ENCODE peak calls at places on chromosomes 3 and 15, in five cellular contexts. F, Y, U, W and L are unnamed samples.

GRCh38 chr3:12922299-12922698 is 80.9 kb upstream of the RPL32 start:
- DNase-seq in F (no peak), Y (no peak), U (no peak), W (no peak), L (no peak)

GRCh38 chr3:20054549-20054987 is 14.3 kb downstream of the KAT2B start:
- DNase-seq in F (peak; percentile 100), Y (no peak), U (peak; percentile 86), W (peak; percentile 95), L (peak; percentile 96)

GRCh38 chr15:88604972-88605506 is 16.1 kb upstream of the AEN start:
- DNase-seq in F (no peak), Y (peak; percentile 55), U (no peak), W (no peak), L (no peak)

GRCh38 chr3:129015388-129016105 is 14.4 kb downstream of the EFCC1 start:
- DNase-seq in F (no peak), Y (no peak), U (peak; percentile 30), W (no peak), L (no peak)

GRCh38 chr3:146817705-146818104 is 212.6 kb upstream of the PLSCR5 start:
- DNase-seq in F (peak; percentile 63), Y (peak; percentile 22), U (peak; percentile 72), W (peak; percentile 26), L (no peak)

GRCh38 chr3:153215971-153216370 is 53.9 kb downstream of the RAP2B start:
- DNase-seq in F (no peak), Y (no peak), U (peak; percentile 29), W (no peak), L (no peak)

GRCh38 chr15:68829068-68829467 is 8.4 kb upstream of the ANP32A start:
- DNase-seq in F (peak; percentile 25), Y (peak; percentile 33), U (peak; percentile 19), W (no peak), L (peak; percentile 47)

GRCh38 chr15:92457642-92458041 is 64.0 kb downstream of the ST8SIA2 start:
- DNase-seq in F (no peak), Y (no peak), U (no peak), W (no peak), L (no peak)

GRCh38 chr3:8621872-8622271 is 22.7 kb downstream of the SSUH2 start:
- DNase-seq in F (peak; percentile 14), Y (no peak), U (peak; percentile 95), W (no peak), L (no peak)

GRCh38 chr15:48913141-48913540 is 35.2 kb downstream of the EID1 start:
- DNase-seq in F (peak; percentile 58), Y (no peak), U (no peak), W (no peak), L (no peak)

GRCh38 chr15:26028086-26028740 is 165.1 kb upstream of the ATP10A start:
- DNase-seq in F (peak; percentile 15), Y (no peak), U (peak; percentile 43), W (no peak), L (no peak)

GRCh38 chr3:65945480-65945879 is 93.2 kb downstream of the MAGI1 start:
- DNase-seq in F (peak; percentile 79), Y (no peak), U (peak; percentile 70), W (no peak), L (no peak)

GRCh38 chr3:16070707-16071106 is 103.8 kb upstream of the GALNT15 start:
- DNase-seq in F (no peak), Y (no peak), U (no peak), W (no peak), L (no peak)

GRCh38 chr3:90010341-90010740 is 902.9 kb downstream of the EPHA3 start:
- DNase-seq in F (peak; percentile 49), Y (peak; percentile 26), U (peak; percentile 57), W (no peak), L (no peak)

GRCh38 chr15:60572462-60573214 is 93.7 kb upstream of the ICE2 start:
- DNase-seq in F (no peak), Y (no peak), U (no peak), W (no peak), L (no peak)

GRCh38 chr3:27568393-27568792 is 84.2 kb upstream of the SLC4A7 start:
- DNase-seq in F (peak; percentile 87), Y (no peak), U (peak; percentile 95), W (no peak), L (no peak)

GRCh38 chr3:192515661-192516040 is 211.7 kb downstream of the FGF12 start:
- DNase-seq in F (no peak), Y (peak; percentile 26), U (peak; percentile 1), W (no peak), L (no peak)

GRCh38 chr3:10758304-10759037 is 57.6 kb upstream of the SLC6A11 start:
- DNase-seq in F (peak; percentile 84), Y (peak; percentile 83), U (peak; percentile 79), W (peak; percentile 51), L (peak; percentile 64)

GRCh38 chr3:47007482-47008257 is 28.2 kb downstream of the NBEAL2 start:
- DNase-seq in F (no peak), Y (no peak), U (no peak), W (no peak), L (no peak)

GRCh38 chr3:175851541-175851940 is 992.4 kb downstream of the NAALADL2 start:
- DNase-seq in F (no peak), Y (no peak), U (no peak), W (no peak), L (no peak)

GRCh38 chr15:31461375-31461774 is 134.7 kb downstream of the KLF13 start:
- DNase-seq in F (no peak), Y (no peak), U (no peak), W (no peak), L (no peak)

DNA sequence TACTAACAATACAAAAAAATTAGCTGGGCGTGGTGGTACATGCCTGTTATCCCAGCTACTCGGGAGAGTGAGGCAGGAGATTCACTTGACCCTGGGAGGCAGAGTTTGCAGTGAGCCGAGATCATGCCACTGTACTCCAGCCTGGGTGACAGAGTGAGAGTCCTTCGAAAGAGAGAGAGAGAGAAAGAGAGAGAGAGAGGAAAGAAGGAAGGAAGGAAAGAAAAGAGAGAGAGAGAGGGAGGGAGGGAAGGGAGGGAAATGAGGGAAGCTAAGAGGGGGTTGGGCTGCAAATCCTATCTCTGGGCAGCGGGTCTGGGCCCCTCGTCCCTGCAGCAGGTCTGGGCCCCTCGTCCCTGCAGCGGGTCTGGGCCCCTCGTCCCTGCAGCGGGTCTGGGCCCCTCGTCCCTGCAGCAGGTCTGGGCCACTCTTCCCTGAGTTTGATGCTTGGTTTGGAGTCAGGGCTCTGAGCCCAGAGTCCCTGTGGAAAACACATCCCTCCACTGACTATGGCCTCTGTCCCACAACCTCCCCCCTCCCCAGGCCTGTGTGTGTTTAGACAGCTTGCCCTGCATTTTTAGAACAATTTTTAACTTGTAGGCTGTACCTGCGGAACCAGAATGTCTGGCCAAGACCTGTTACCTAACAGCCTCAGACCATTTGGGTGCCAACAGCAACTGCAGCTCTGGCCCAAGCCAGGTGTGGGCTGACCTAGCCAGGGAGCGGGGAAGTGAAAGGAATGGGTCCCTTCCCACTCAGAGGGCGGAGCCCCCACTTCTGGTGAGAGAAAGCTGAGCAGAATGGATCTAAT is 60.2 kb upstream of the TFRC start:
- DNase-seq in F (peak; percentile 66), Y (no peak), U (no peak), W (no peak), L (no peak)
- H3K9ac ChIP-seq in F (no peak overlapping the region), Y (no peak overlapping the region), U (no peak overlapping the region), W (no peak overlapping the region), L (no peak overlapping the region)

GRCh38 chr15:71219646-71220045 is 104.4 kb downstream of the THSD4 start:
- DNase-seq in F (no peak), Y (peak; percentile 20), U (peak; percentile 88), W (no peak), L (no peak)

GRCh38 chr15:71218272-71218805 is 103.1 kb downstream of the THSD4 start:
- DNase-seq in F (no peak), Y (no peak), U (no peak), W (no peak), L (no peak)

GRCh38 chr15:71219101-71219500 is 103.8 kb downstream of the THSD4 start:
- DNase-seq in F (no peak), Y (no peak), U (no peak), W (no peak), L (no peak)

GRCh38 chr15:71220828-71221227 is 105.6 kb downstream of the THSD4 start:
- DNase-seq in F (no peak), Y (no peak), U (no peak), W (no peak), L (no peak)

GRCh38 chr15:71215126-71215894 is 100.0 kb downstream of the THSD4 start:
- DNase-seq in F (no peak), Y (no peak), U (no peak), W (no peak), L (no peak)
- TF ChIP-seq EZH2 in F (no peak), Y (no peak), U (no peak), W (no peak), L (no peak)

DNA sequence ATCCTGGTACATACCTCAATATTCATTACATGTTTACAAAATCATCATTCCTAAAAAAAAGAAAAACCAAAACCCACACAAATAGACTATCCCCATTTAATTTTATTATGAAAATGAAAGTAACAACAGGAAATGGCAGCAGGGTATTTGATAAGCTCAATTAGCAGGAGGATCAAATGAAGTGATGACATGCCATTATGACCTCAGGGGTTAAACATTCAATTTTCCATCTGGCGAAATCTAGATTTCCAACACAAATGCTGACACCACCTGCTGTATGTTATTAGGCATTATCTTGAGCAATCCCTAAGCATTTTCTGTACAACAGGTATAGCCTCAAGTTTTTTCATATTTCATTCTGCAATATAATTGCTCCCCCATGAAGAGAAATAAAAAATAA is 57.1 kb downstream of the SHQ1 start:
- DNase-seq in F (no peak), Y (no peak), U (no peak), W (no peak), L (no peak)
- TF ChIP-seq EZH2phosphoT487 in F (no peak), Y (no peak), U (no peak), W (no peak), L (no peak)

GRCh38 chr15:70017796-70018195 is 79.9 kb downstream of the TLE3 start:
- DNase-seq in F (no peak), Y (no peak), U (no peak), W (no peak), L (no peak)
- H3K9ac ChIP-seq in F (no peak overlapping the region), Y (no peak overlapping the region), U (no peak overlapping the region), W (no peak overlapping the region), L (no peak overlapping the region)